ENCODE peak calls at places on chromosomes 6 and 20, in nine cellular contexts. Z is fibroblast of lung, L is Ammon's horn, G is ELR, H is keratinocyte, Y is ureter, A is tibial nerve, P is HFF-Myc, E is GM10248. B is an unnamed sample.

GRCh38 chr6:64293298-64293697 is 657.7 kb downstream of the PHF3 start:
- DNase-seq in Z (peak; percentile 20), L (no peak), G (no peak), H (no peak), Y (no peak), A (no peak), P (no peak), E (no peak), B (no peak)

GRCh38 chr6:108363756-108364356 is 69.0 kb downstream of the AFG1L start:
- DNase-seq in Z (no peak), L (no peak), G (peak; percentile 3), H (no peak), Y (no peak), A (no peak), P (no peak), E (no peak), B (no peak)

GRCh38 chr20:8154636-8155035 is 22.6 kb downstream of the PLCB1 start:
- DNase-seq in Z (no peak), L (no peak), G (no peak), H (no peak), Y (no peak), A (no peak), P (no peak), E (no peak), B (no peak)

GRCh38 chr20:805713-806112 is 27.8 kb upstream of the FAM110A start:
- DNase-seq in Z (peak; percentile 31), L (no peak), G (peak; percentile 36), H (no peak), Y (no peak), A (no peak), P (no peak), E (no peak), B (no peak)

GRCh38 chr6:105452924-105453756 is 50.3 kb upstream of the PREP start:
- DNase-seq in Z (no peak), L (peak; percentile 31), G (no peak), H (no peak), Y (peak; percentile 49), A (no peak), P (no peak), E (peak; percentile 37), B (no peak)

GRCh38 chr6:75266716-75267291 is 17.8 kb downstream of the TMEM30A start:
- DNase-seq in Z (peak; percentile 80), L (peak; percentile 56), G (peak; percentile 83), H (no peak), Y (no peak), A (no peak), P (no peak), E (peak; percentile 34), B (no peak)

GRCh38 chr20:2756056-2756611 is 44.3 kb downstream of the CPXM1 start:
- DNase-seq in Z (peak; percentile 53), L (no peak), G (peak; percentile 67), H (no peak), Y (no peak), A (no peak), P (no peak), E (peak; percentile 40), B (no peak)

GRCh38 chr20:24934101-24934661 is 14.9 kb upstream of the CST7 start:
- DNase-seq in Z (no peak), L (no peak), G (no peak), H (no peak), Y (no peak), A (no peak), P (no peak), E (no peak), B (no peak)

GRCh38 chr6:75041381-75041780 is 164.5 kb downstream of the COL12A1 start:
- DNase-seq in Z (no peak), L (no peak), G (no peak), H (no peak), Y (no peak), A (no peak), P (no peak), E (no peak), B (no peak)

GRCh38 chr6:52517502-52518278 is 59.2 kb downstream of the TRAM2 start:
- DNase-seq in Z (peak; percentile 98), L (peak; percentile 82), G (peak; percentile 99), H (no peak), Y (peak; percentile 86), A (peak; percentile 55), P (peak; percentile 98), E (peak; percentile 74), B (peak; percentile 76)

GRCh38 chr6:100465701-100466409 is 1.1 kb upstream of the SIM1 start:
- DNase-seq in Z (no peak), L (no peak), G (peak; percentile 59), H (no peak), Y (no peak), A (no peak), P (no peak), E (no peak), B (no peak)